ENCODE peak calls at places on chromosomes 3 and 15, in eight cellular contexts. Y is brain microvascular endothelial cell; K is cardiac muscle cell; A is OCI-LY7; D is CD8-positive, alpha-beta T cell; Z is WERI-Rb-1; E is coronary artery; I is astrocyte of the spinal cord. H is an unnamed sample.

GRCh38 chr3:149688122-149688757 is 30.4 kb upstream of the WWTR1 start:
- DNase-seq in I (no peak), Y (no peak), A (no peak), Z (no peak), D (no peak), K (peak), E (no peak), H (no peak)

GRCh38 chr3:46659285-46659684 is 34.2 kb downstream of the ALS2CL start:
- DNase-seq in E (no peak), D (peak), Y (no peak), Z (no peak), I (no peak), A (no peak), K (no peak), H (no peak)

GRCh38 chr3:178056868-178057267 is 479.4 kb upstream of the KCNMB2 start:
- DNase-seq in A (no peak), E (no peak), D (no peak), Z (no peak), I (no peak), K (peak), Y (no peak), H (no peak)

GRCh38 chr3:174010902-174011301 is 613.4 kb downstream of the NLGN1 start:
- DNase-seq in Y (no peak), I (no peak), D (no peak), Z (no peak), E (no peak), A (no peak), K (no peak), H (no peak)

GRCh38 chr3:193134895-193135294 is 106.1 kb upstream of the PLAAT1 start:
- DNase-seq in Z (no peak), A (no peak), D (no peak), Y (peak), I (peak), E (no peak), K (peak), H (no peak)

GRCh38 chr15:69526086-69526485 is 73.5 kb downstream of the RPLP1 start:
- DNase-seq in I (peak), A (no peak), E (no peak), K (no peak), Y (no peak), D (no peak), Z (no peak), H (no peak)

GRCh38 chr3:194476784-194477183 is 10.0 kb downstream of the ATP13A3 start:
- DNase-seq in Z (no peak), I (no peak), D (no peak), E (no peak), A (no peak), Y (no peak), K (no peak), H (no peak)

GRCh38 chr3:127694467-127695215 is 21.9 kb downstream of the ABTB1 start:
- DNase-seq in E (no peak), Y (no peak), I (peak), A (peak), D (peak), K (no peak), Z (peak), H (no peak)

GRCh38 chr15:60706145-60706544 is 227.2 kb upstream of the ICE2 start:
- DNase-seq in K (no peak), I (no peak), Y (no peak), Z (no peak), D (no peak), E (no peak), A (no peak), H (no peak)

GRCh38 chr3:14274537-14274936 is 95.9 kb downstream of the LSM3 start:
- DNase-seq in Z (no peak), Y (no peak), K (no peak), E (no peak), A (peak), D (no peak), I (no peak), H (no peak)

GRCh38 chr3:39577541-39577940 is 110.1 kb downstream of the MOBP start:
- DNase-seq in D (no peak), A (no peak), I (no peak), E (no peak), K (no peak), Y (no peak), Z (no peak), H (no peak)

GRCh38 chr3:186909078-186909853 is 21.1 kb upstream of the ST6GAL1 start:
- DNase-seq in D (peak), E (no peak), I (peak), K (no peak), Z (no peak), Y (no peak), A (peak), H (no peak)

GRCh38 chr3:97975466-97975865 is 3.2 kb upstream of the RIOX2 start:
- DNase-seq in Z (no peak), E (no peak), Y (no peak), D (no peak), A (no peak), I (no peak), K (no peak), H (no peak)
- TF ChIP-seq CTCF in Z (no peak), E (no peak), Y (no peak), D (no peak), A (peak), I (peak), K (peak), H (no peak)

DNA sequence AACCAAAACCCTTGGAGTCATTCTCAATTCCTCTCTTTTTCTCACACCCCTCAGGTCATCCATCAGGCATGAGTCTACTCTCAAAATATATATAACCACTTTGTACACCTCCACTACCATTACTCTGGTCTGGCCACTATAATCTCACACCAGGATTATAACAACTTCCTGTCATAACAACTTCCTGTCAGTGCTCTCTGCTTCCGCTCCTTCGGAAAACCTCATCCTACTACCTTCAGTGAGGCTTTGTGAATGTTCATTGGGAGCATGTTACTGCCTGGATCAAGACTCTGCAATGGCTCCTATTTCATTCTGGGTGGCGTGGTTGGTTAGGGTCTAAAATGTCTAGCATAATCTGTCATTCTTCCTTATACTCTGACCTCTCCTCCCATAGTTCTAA is 447.4 kb downstream of the MAGI1 start:
- DNase-seq in E (no peak), K (no peak), Z (no peak), Y (no peak), A (no peak), I (no peak), D (no peak), H (no peak)
- TF ChIP-seq CTCF in E (no peak), K (no peak), Z (no peak), Y (no peak), A (no peak), I (no peak), D (no peak), H (no peak)

GRCh38 chr3:113968986-113969385 is 21.2 kb downstream of the ZDHHC23 start:
- DNase-seq in E (no peak), D (no peak), K (peak), A (no peak), Y (no peak), Z (no peak), I (no peak), H (no peak)

GRCh38 chr3:113963879-113964278 is 16.1 kb downstream of the ZDHHC23 start:
- DNase-seq in D (no peak), A (no peak), Z (no peak), K (no peak), E (no peak), I (no peak), Y (no peak), H (no peak)

DNA sequence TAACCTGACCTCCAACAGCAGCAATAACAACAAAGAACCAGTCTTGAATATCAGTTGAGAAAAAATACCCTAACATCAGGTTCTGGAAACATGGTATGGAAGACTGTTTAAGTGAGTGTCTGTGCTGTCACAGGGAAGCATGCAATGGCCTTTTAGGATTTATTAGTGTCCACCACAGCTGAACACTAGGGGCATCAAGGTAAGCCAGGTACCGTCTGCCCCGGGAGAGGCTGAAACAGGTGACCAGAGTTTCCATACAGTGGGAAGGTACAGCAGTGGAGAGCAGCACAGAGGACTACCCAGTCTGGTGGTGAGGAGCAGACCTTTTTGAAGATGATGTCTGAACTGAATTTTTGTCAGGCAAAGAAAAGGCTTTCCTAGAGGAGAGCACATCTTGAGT is 18.4 kb downstream of the ZDHHC23 start:
- DNase-seq in E (no peak), Y (no peak), Z (no peak), K (no peak), D (no peak), I (no peak), A (no peak), H (no peak)
- TF ChIP-seq CTCF in E (no peak), Y (no peak), Z (peak), K (no peak), D (no peak), I (no peak), A (peak), H (no peak)

GRCh38 chr3:74630602-74631001 is 16.1 kb upstream of the CNTN3 start:
- DNase-seq in Z (no peak), D (no peak), E (no peak), K (peak), A (no peak), Y (no peak), I (no peak), H (no peak)
- TF ChIP-seq CTCF in Z (no peak), D (no peak), E (no peak), K (peak), A (no peak), Y (peak), I (no peak), H (no peak)

GRCh38 chr3:98598492-98598891 is 5.1 kb upstream of the CPOX start:
- DNase-seq in Z (no peak), E (no peak), D (no peak), I (no peak), K (no peak), A (no peak), Y (no peak), H (no peak)

GRCh38 chr3:98596087-98596486 is 2.7 kb upstream of the CPOX start:
- DNase-seq in Z (no peak), A (no peak), E (no peak), K (no peak), I (no peak), Y (no peak), D (no peak), H (no peak)

GRCh38 chr3:98599647-98600411 is 6.4 kb upstream of the CPOX start:
- DNase-seq in D (no peak), I (no peak), Z (no peak), E (no peak), K (no peak), A (no peak), Y (no peak), H (no peak)

GRCh38 chr3:98594630-98594961 is 1.2 kb upstream of the CPOX start:
- DNase-seq in A (no peak), Z (no peak), Y (no peak), D (no peak), E (no peak), I (no peak), K (no peak), H (no peak)

GRCh38 chr3:98596902-98597500 is 3.6 kb upstream of the CPOX start:
- DNase-seq in Y (peak), K (peak), I (peak), D (no peak), Z (no peak), E (no peak), A (peak), H (no peak)
- TF ChIP-seq CTCF in Y (peak), K (peak), I (peak), D (peak), Z (peak), E (peak), A (peak), H (peak)

GRCh38 chr3:128950223-128950938 is 43.5 kb downstream of the CFAP92 start:
- DNase-seq in Z (peak), I (peak), A (peak), K (peak), E (no peak), D (no peak), Y (peak), H (no peak)
- TF ChIP-seq CTCF in Z (peak), I (peak), A (peak), K (peak), E (no peak), D (no peak), Y (peak), H (peak)

GRCh38 chr3:129970603-129971002 is 3.9 kb upstream of the TRH start:
- DNase-seq in D (no peak), A (no peak), Y (no peak), E (no peak), K (no peak), Z (no peak), I (no peak), H (no peak)

GRCh38 chr3:129974451-129975331 is at the start of gene TRH:
- DNase-seq in A (no peak), D (no peak), E (no peak), Z (no peak), Y (no peak), K (no peak), I (no peak), H (peak)

GRCh38 chr3:129973853-129974252 is 667 bp upstream of the TRH start:
- DNase-seq in A (no peak), D (no peak), I (no peak), K (no peak), Y (no peak), E (no peak), Z (no peak), H (no peak)

GRCh38 chr3:129971368-129972052 is 3.0 kb upstream of the TRH start:
- DNase-seq in K (no peak), Y (no peak), Z (no peak), I (no peak), D (no peak), E (no peak), A (no peak), H (no peak)

DNA sequence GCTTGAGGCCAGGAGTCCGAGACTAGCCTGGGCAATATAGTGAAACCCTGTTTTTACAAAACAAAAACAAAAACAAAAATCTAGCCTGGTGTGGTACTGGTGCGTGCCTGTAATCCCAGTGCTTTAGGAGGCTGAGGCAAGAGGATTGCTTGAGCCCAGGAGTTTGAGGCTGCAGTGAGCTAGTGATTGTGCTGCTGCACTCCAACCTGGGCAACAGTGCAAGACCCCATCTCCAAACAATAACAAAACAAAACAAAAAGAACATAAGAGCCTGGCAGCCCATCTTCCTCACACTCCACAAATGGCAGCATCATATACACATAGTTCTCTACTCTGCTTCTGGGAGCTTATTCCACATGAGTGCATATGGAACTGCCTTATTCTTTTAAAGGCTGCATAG is 2.2 kb upstream of the TRH start:
- DNase-seq in D (no peak), Z (no peak), Y (no peak), A (no peak), I (no peak), E (no peak), K (no peak), H (no peak)
- TF ChIP-seq CTCF in D (no peak), Z (no peak), Y (no peak), A (no peak), I (no peak), E (no peak), K (no peak), H (no peak)

GRCh38 chr3:12994357-12994606 is 78.9 kb downstream of the IQSEC1 start:
- DNase-seq in D (no peak), I (no peak), E (no peak), Z (no peak), A (no peak), Y (no peak), K (no peak), H (peak)

GRCh38 chr3:12991861-12992281 is 81.4 kb downstream of the IQSEC1 start:
- DNase-seq in E (no peak), K (no peak), I (no peak), A (no peak), Z (no peak), Y (no peak), D (no peak), H (no peak)

GRCh38 chr3:12993623-12994356 is 79.4 kb downstream of the IQSEC1 start:
- DNase-seq in Z (no peak), Y (no peak), E (no peak), D (no peak), I (peak), A (no peak), K (no peak), H (peak)

GRCh38 chr3:12992629-12993021 is 80.6 kb downstream of the IQSEC1 start:
- DNase-seq in E (no peak), D (no peak), A (no peak), Z (peak), I (no peak), Y (no peak), K (no peak), H (no peak)

GRCh38 chr3:12993022-12993622 is 80.1 kb downstream of the IQSEC1 start:
- DNase-seq in Y (no peak), K (no peak), Z (no peak), E (no peak), I (no peak), A (no peak), D (no peak), H (no peak)
- TF ChIP-seq CTCF in Y (no peak), K (no peak), Z (peak), E (no peak), I (no peak), A (peak), D (no peak), H (peak)

GRCh38 chr3:58009026-58009748 is 965 bp downstream of the FLNB start:
- DNase-seq in I (no peak), A (peak), Z (no peak), D (peak), K (no peak), Y (no peak), E (no peak), H (peak)

GRCh38 chr3:58010562-58010961 is 2.3 kb downstream of the FLNB start:
- DNase-seq in D (no peak), I (no peak), Y (no peak), E (no peak), K (no peak), A (no peak), Z (no peak), H (no peak)

GRCh38 chr3:58009749-58010535 is 1.7 kb downstream of the FLNB start:
- DNase-seq in D (no peak), Z (no peak), Y (no peak), E (no peak), I (no peak), K (no peak), A (peak), H (no peak)

GRCh38 chr3:58006661-58007060 is 1.6 kb upstream of the FLNB start:
- DNase-seq in D (no peak), I (no peak), A (no peak), Z (peak), Y (no peak), K (no peak), E (no peak), H (no peak)

DNA sequence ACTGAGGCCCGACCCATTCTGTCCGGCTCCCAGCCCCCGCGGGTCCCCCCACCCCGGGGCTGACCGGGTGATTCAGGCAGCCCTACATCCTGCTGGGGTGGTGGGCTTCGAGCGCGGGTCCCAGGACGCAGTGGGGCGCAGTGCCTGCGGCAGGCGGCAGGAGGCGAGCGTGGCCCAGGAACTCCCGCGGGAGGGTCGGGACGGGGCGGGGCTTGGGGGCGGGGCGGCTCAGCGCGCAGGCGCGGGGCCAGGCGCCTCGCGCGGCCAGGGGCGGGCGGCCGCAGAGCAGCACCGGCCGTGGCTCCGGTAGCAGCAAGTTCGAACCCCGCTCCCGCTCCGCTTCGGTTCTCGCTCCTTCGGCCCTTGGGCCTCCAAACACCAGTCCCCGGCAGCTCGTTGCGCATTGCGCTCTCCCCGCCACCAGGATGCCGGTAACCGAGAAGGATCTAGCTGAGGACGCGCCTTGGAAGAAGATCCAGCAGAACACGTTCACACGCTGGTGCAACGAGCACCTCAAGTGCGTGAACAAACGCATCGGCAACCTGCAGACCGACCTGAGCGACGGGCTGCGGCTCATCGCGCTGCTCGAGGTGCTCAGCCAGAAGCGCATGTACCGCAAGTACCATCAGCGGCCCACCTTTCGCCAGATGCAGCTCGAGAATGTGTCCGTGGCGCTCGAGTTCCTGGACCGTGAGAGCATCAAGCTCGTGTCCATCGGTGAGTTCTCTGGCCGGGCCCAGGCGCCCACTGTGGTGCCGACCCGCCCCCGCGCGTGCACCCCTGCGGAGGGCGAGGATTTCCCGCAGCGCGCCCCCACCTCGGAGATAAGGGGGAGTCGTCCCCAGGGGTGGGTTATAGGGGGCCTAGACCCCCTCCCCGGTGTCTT is at the start of gene FLNB:
- DNase-seq in I (peak), Z (peak), E (peak), D (peak), Y (peak), A (peak), K (peak), H (peak)
- TF ChIP-seq CTCF in I (peak), Z (peak), E (peak), D (peak), Y (peak), A (peak), K (peak), H (peak)